ENCODE peak calls at places on chromosomes 11 and 22, in six cellular contexts. One of them, this sample, is unnamed.

GRCh38 chr11:125957623-125958330 is 11.9 kb downstream of the VSIG10L2 start:
- DNase-seq in upper lobe of right lung: no peak
- DNase-seq in stimulated activated CD8-positive, alpha-beta memory T cell treated with anti-CD3 and anti-CD28 coated beads, Interleukin-15, amount 100 ng/mL, for 4 hours: no peak
- DNase-seq in retina: no peak
- DNase-seq in kidney tubule cell: no peak
- DNase-seq in tibial artery: no peak
- DNase-seq in this sample: no peak

GRCh38 chr11:65640483-65641207 is 2.7 kb downstream of the SIPA1 start:
- DNase-seq in tibial artery: no peak
- DNase-seq in upper lobe of right lung: peak; percentile 80
- DNase-seq in retina: no peak
- DNase-seq in kidney tubule cell: no peak
- DNase-seq in stimulated activated CD8-positive, alpha-beta memory T cell treated with anti-CD3 and anti-CD28 coated beads, Interleukin-15, amount 100 ng/mL, for 4 hours: no peak
- DNase-seq in this sample: no peak

GRCh38 chr22:39184586-39185577 is 32.4 kb upstream of the CBX7 start:
- DNase-seq in kidney tubule cell: peak; percentile 94
- DNase-seq in stimulated activated CD8-positive, alpha-beta memory T cell treated with anti-CD3 and anti-CD28 coated beads, Interleukin-15, amount 100 ng/mL, for 4 hours: no peak
- DNase-seq in tibial artery: peak; percentile 53
- DNase-seq in upper lobe of right lung: peak; percentile 46
- DNase-seq in retina: no peak
- DNase-seq in this sample: no peak

GRCh38 chr11:37525336-37525735 is 927.3 kb upstream of the RAG2 start:
- DNase-seq in upper lobe of right lung: no peak
- DNase-seq in retina: no peak
- DNase-seq in stimulated activated CD8-positive, alpha-beta memory T cell treated with anti-CD3 and anti-CD28 coated beads, Interleukin-15, amount 100 ng/mL, for 4 hours: no peak
- DNase-seq in tibial artery: no peak
- DNase-seq in kidney tubule cell: no peak
- DNase-seq in this sample: no peak

GRCh38 chr11:2760196-2760871 is 60.5 kb upstream of the KCNQ1OT1 start:
- DNase-seq in stimulated activated CD8-positive, alpha-beta memory T cell treated with anti-CD3 and anti-CD28 coated beads, Interleukin-15, amount 100 ng/mL, for 4 hours: no peak
- DNase-seq in kidney tubule cell: peak; percentile 69
- DNase-seq in tibial artery: peak; percentile 55
- DNase-seq in retina: peak; percentile 11
- DNase-seq in upper lobe of right lung: peak; percentile 59
- DNase-seq in this sample: no peak

GRCh38 chr22:45242778-45243191 is 2.1 kb upstream of the KIAA0930 start:
- DNase-seq in upper lobe of right lung: no peak
- DNase-seq in kidney tubule cell: peak; percentile 41
- DNase-seq in retina: no peak
- DNase-seq in tibial artery: no peak
- DNase-seq in stimulated activated CD8-positive, alpha-beta memory T cell treated with anti-CD3 and anti-CD28 coated beads, Interleukin-15, amount 100 ng/mL, for 4 hours: no peak
- DNase-seq in this sample: peak; percentile 73

GRCh38 chr11:124882339-124883071 is 15.2 kb downstream of the ROBO4 start:
- DNase-seq in upper lobe of right lung: no peak
- DNase-seq in kidney tubule cell: no peak
- DNase-seq in tibial artery: peak; percentile 68
- DNase-seq in retina: no peak
- DNase-seq in stimulated activated CD8-positive, alpha-beta memory T cell treated with anti-CD3 and anti-CD28 coated beads, Interleukin-15, amount 100 ng/mL, for 4 hours: no peak
- DNase-seq in this sample: no peak

GRCh38 chr11:120244476-120244875 is 4.5 kb downstream of the POU2F3 start:
- DNase-seq in upper lobe of right lung: no peak
- DNase-seq in stimulated activated CD8-positive, alpha-beta memory T cell treated with anti-CD3 and anti-CD28 coated beads, Interleukin-15, amount 100 ng/mL, for 4 hours: no peak
- DNase-seq in kidney tubule cell: peak; percentile 66
- DNase-seq in tibial artery: no peak
- DNase-seq in retina: no peak
- DNase-seq in this sample: no peak

GRCh38 chr11:128327274-128327673 is 260.1 kb downstream of the ETS1 start:
- DNase-seq in stimulated activated CD8-positive, alpha-beta memory T cell treated with anti-CD3 and anti-CD28 coated beads, Interleukin-15, amount 100 ng/mL, for 4 hours: no peak
- DNase-seq in retina: no peak
- DNase-seq in upper lobe of right lung: no peak
- DNase-seq in kidney tubule cell: no peak
- DNase-seq in tibial artery: no peak
- DNase-seq in this sample: no peak

GRCh38 chr22:36457688-36458450 is 23.6 kb downstream of the TXN2 start:
- DNase-seq in kidney tubule cell: no peak
- DNase-seq in tibial artery: peak; percentile 86
- DNase-seq in upper lobe of right lung: no peak
- DNase-seq in stimulated activated CD8-positive, alpha-beta memory T cell treated with anti-CD3 and anti-CD28 coated beads, Interleukin-15, amount 100 ng/mL, for 4 hours: no peak
- DNase-seq in retina: no peak
- DNase-seq in this sample: no peak

GRCh38 chr11:126182787-126183445 is 28.5 kb downstream of the RPUSD4 start:
- DNase-seq in tibial artery: no peak
- DNase-seq in upper lobe of right lung: no peak
- DNase-seq in stimulated activated CD8-positive, alpha-beta memory T cell treated with anti-CD3 and anti-CD28 coated beads, Interleukin-15, amount 100 ng/mL, for 4 hours: no peak
- DNase-seq in retina: no peak
- DNase-seq in kidney tubule cell: no peak
- DNase-seq in this sample: no peak

GRCh38 chr22:49577168-49578060 is 250.3 kb downstream of the BRD1 start:
- DNase-seq in tibial artery: peak; percentile 38
- DNase-seq in upper lobe of right lung: no peak
- DNase-seq in stimulated activated CD8-positive, alpha-beta memory T cell treated with anti-CD3 and anti-CD28 coated beads, Interleukin-15, amount 100 ng/mL, for 4 hours: no peak
- DNase-seq in retina: no peak
- DNase-seq in kidney tubule cell: no peak
- DNase-seq in this sample: no peak

GRCh38 chr11:13258855-13259254 is 18.7 kb upstream of the BMAL1 start:
- DNase-seq in tibial artery: no peak
- DNase-seq in stimulated activated CD8-positive, alpha-beta memory T cell treated with anti-CD3 and anti-CD28 coated beads, Interleukin-15, amount 100 ng/mL, for 4 hours: no peak
- DNase-seq in retina: no peak
- DNase-seq in upper lobe of right lung: no peak
- DNase-seq in kidney tubule cell: no peak
- DNase-seq in this sample: no peak

GRCh38 chr11:117972589-117973445 is 13.4 kb upstream of the IL10RA start:
- DNase-seq in upper lobe of right lung: no peak
- DNase-seq in retina: no peak
- DNase-seq in stimulated activated CD8-positive, alpha-beta memory T cell treated with anti-CD3 and anti-CD28 coated beads, Interleukin-15, amount 100 ng/mL, for 4 hours: no peak
- DNase-seq in tibial artery: no peak
- DNase-seq in kidney tubule cell: peak; percentile 50
- DNase-seq in this sample: no peak

GRCh38 chr11:91591021-91591420 is 633.6 kb upstream of the FAT3 start:
- DNase-seq in stimulated activated CD8-positive, alpha-beta memory T cell treated with anti-CD3 and anti-CD28 coated beads, Interleukin-15, amount 100 ng/mL, for 4 hours: no peak
- DNase-seq in upper lobe of right lung: no peak
- DNase-seq in tibial artery: no peak
- DNase-seq in retina: no peak
- DNase-seq in kidney tubule cell: no peak
- DNase-seq in this sample: no peak